ENCODE peak calls at places on chromosomes 11 and 22, in five cellular contexts. One of them, this sample, is unnamed.

GRCh38 chr11:46063138-46063537 is 58.1 kb downstream of the PHF21A start:
- ATAC-seq in GM12878: no peak
- ATAC-seq in K562: no peak
- ATAC-seq in Panc1: no peak
- ATAC-seq in HCT116: no peak
- ATAC-seq in this sample: no peak

GRCh38 chr22:49960967-49961600 is 512 bp downstream of the PIM3 start:
- ATAC-seq in GM12878: peak; percentile 4
- ATAC-seq in Panc1: no peak
- ATAC-seq in K562: peak; percentile 5
- ATAC-seq in HCT116: no peak
- ATAC-seq in this sample: no peak

GRCh38 chr11:10561043-10561818 is 7.2 kb downstream of the LYVE1 start:
- ATAC-seq in Panc1: peak; percentile 35
- ATAC-seq in HCT116: peak; percentile 80
- ATAC-seq in GM12878: no peak
- ATAC-seq in K562: no peak
- ATAC-seq in this sample: no peak

GRCh38 chr11:128582496-128583366 is 4.6 kb downstream of the ETS1 start:
- ATAC-seq in HCT116: peak; percentile 65
- ATAC-seq in K562: no peak
- ATAC-seq in Panc1: no peak
- ATAC-seq in GM12878: no peak
- ATAC-seq in this sample: no peak

GRCh38 chr11:3196161-3197043 is 22.2 kb downstream of the MRGPRG start:
- ATAC-seq in K562: no peak
- ATAC-seq in GM12878: no peak
- ATAC-seq in Panc1: peak; percentile 13
- ATAC-seq in HCT116: no peak
- ATAC-seq in this sample: no peak

GRCh38 chr11:47668665-47669064 is 26.3 kb upstream of the MTCH2 start:
- ATAC-seq in GM12878: no peak
- ATAC-seq in HCT116: no peak
- ATAC-seq in Panc1: no peak
- ATAC-seq in K562: no peak
- ATAC-seq in this sample: no peak

GRCh38 chr22:21074092-21074715 is 28.5 kb downstream of the LRRC74B start:
- ATAC-seq in Panc1: peak; percentile 87
- ATAC-seq in GM12878: no peak
- ATAC-seq in HCT116: peak; percentile 75
- ATAC-seq in K562: peak; percentile 46
- ATAC-seq in this sample: peak; percentile 41

GRCh38 chr22:49943771-49944398 is 16.7 kb upstream of the PIM3 start:
- ATAC-seq in Panc1: peak; percentile 18
- ATAC-seq in HCT116: no peak
- ATAC-seq in GM12878: peak; percentile 52
- ATAC-seq in K562: no peak
- ATAC-seq in this sample: no peak

GRCh38 chr11:586376-587316 is 10.4 kb downstream of the PHRF1 start:
- ATAC-seq in K562: no peak
- ATAC-seq in Panc1: peak; percentile 25
- ATAC-seq in GM12878: no peak
- ATAC-seq in HCT116: no peak
- ATAC-seq in this sample: no peak

GRCh38 chr11:19686234-19686633 is 26.4 kb upstream of the NAV2 start:
- ATAC-seq in Panc1: no peak
- ATAC-seq in GM12878: no peak
- ATAC-seq in K562: no peak
- ATAC-seq in HCT116: no peak
- ATAC-seq in this sample: no peak

GRCh38 chr22:19106886-19107729 is 15.1 kb downstream of the DGCR2 start:
- ATAC-seq in K562: no peak
- ATAC-seq in HCT116: no peak
- ATAC-seq in GM12878: no peak
- ATAC-seq in Panc1: no peak
- ATAC-seq in this sample: no peak

GRCh38 chr11:46472662-46472994 is 81.1 kb upstream of the CHRM4 start:
- ATAC-seq in K562: peak; percentile 71
- ATAC-seq in HCT116: peak; percentile 76
- ATAC-seq in Panc1: peak; percentile 12
- ATAC-seq in GM12878: no peak
- ATAC-seq in this sample: no peak

GRCh38 chr11:79274636-79275315 is 166.1 kb downstream of the TENM4 start:
- ATAC-seq in GM12878: no peak
- ATAC-seq in Panc1: no peak
- ATAC-seq in HCT116: no peak
- ATAC-seq in K562: no peak
- ATAC-seq in this sample: no peak

GRCh38 chr11:73972620-73973449 is 9.8 kb downstream of the UCP2 start:
- ATAC-seq in GM12878: peak; percentile 5
- ATAC-seq in K562: peak; percentile 11
- ATAC-seq in Panc1: peak; percentile 23
- ATAC-seq in HCT116: peak; percentile 26
- ATAC-seq in this sample: no peak

GRCh38 chr11:76577921-76578654 is 92.5 kb downstream of the LRRC32 start:
- ATAC-seq in HCT116: no peak
- ATAC-seq in GM12878: no peak
- ATAC-seq in Panc1: no peak
- ATAC-seq in K562: no peak
- ATAC-seq in this sample: no peak

GRCh38 chr11:35235944-35236666 is 97.1 kb downstream of the CD44 start:
- ATAC-seq in Panc1: no peak
- ATAC-seq in HCT116: peak; percentile 51
- ATAC-seq in GM12878: no peak
- ATAC-seq in K562: no peak
- ATAC-seq in this sample: no peak

GRCh38 chr22:37552560-37553163 is 7.6 kb upstream of the CDC42EP1 start:
- ATAC-seq in HCT116: peak; percentile 31
- ATAC-seq in Panc1: no peak
- ATAC-seq in GM12878: no peak
- ATAC-seq in K562: peak; percentile 96
- ATAC-seq in this sample: peak; percentile 45

GRCh38 chr11:69939551-69940245 is 120.5 kb upstream of the FGF3 start:
- ATAC-seq in HCT116: no peak
- ATAC-seq in GM12878: no peak
- ATAC-seq in Panc1: peak; percentile 44
- ATAC-seq in K562: no peak
- ATAC-seq in this sample: peak; percentile 52

GRCh38 chr11:102109896-102110760 is at the start of gene YAP1:
- ATAC-seq in HCT116: peak; percentile 56
- ATAC-seq in GM12878: peak; percentile 90
- ATAC-seq in K562: peak; percentile 94
- ATAC-seq in Panc1: peak; percentile 81
- ATAC-seq in this sample: peak; percentile 94

GRCh38 chr11:17747131-17747955 is 12.8 kb downstream of the KCNC1 start:
- ATAC-seq in HCT116: no peak
- ATAC-seq in Panc1: no peak
- ATAC-seq in GM12878: no peak
- ATAC-seq in K562: no peak
- ATAC-seq in this sample: no peak

GRCh38 chr22:50403701-50404101 is 60.6 kb downstream of the PPP6R2 start:
- ATAC-seq in HCT116: no peak
- ATAC-seq in Panc1: no peak
- ATAC-seq in GM12878: no peak
- ATAC-seq in K562: no peak
- ATAC-seq in this sample: no peak

GRCh38 chr22:20803696-20804324 is 29.9 kb downstream of the SERPIND1 start:
- ATAC-seq in Panc1: peak; percentile 74
- ATAC-seq in GM12878: peak; percentile 49
- ATAC-seq in K562: peak; percentile 89
- ATAC-seq in HCT116: peak; percentile 81
- ATAC-seq in this sample: no peak

GRCh38 chr11:120068114-120068573 is 69.8 kb downstream of the TRIM29 start:
- ATAC-seq in K562: peak; percentile 29
- ATAC-seq in HCT116: no peak
- ATAC-seq in Panc1: no peak
- ATAC-seq in GM12878: peak; percentile 69
- ATAC-seq in this sample: no peak

GRCh38 chr11:10454902-10455631 is at the start of gene AMPD3:
- ATAC-seq in Panc1: peak; percentile 72
- ATAC-seq in HCT116: peak; percentile 74
- ATAC-seq in K562: peak; percentile 72
- ATAC-seq in GM12878: peak; percentile 45
- ATAC-seq in this sample: peak; percentile 87

GRCh38 chr11:84105148-84105547 is 819.0 kb upstream of the CCDC90B start:
- ATAC-seq in GM12878: no peak
- ATAC-seq in HCT116: no peak
- ATAC-seq in Panc1: no peak
- ATAC-seq in K562: no peak
- ATAC-seq in this sample: no peak

GRCh38 chr11:81915045-81915444 is 818.6 kb downstream of the FAM181B start:
- ATAC-seq in Panc1: no peak
- ATAC-seq in K562: no peak
- ATAC-seq in HCT116: no peak
- ATAC-seq in GM12878: no peak
- ATAC-seq in this sample: no peak

GRCh38 chr11:134033696-134034491 is 35.0 kb upstream of the JAM3 start:
- ATAC-seq in HCT116: peak; percentile 78
- ATAC-seq in GM12878: peak; percentile 74
- ATAC-seq in Panc1: peak; percentile 75
- ATAC-seq in K562: peak; percentile 87
- ATAC-seq in this sample: peak; percentile 90

GRCh38 chr11:123494195-123495050 is 64.4 kb downstream of the GRAMD1B start:
- ATAC-seq in Panc1: peak; percentile 10
- ATAC-seq in HCT116: peak; percentile 33
- ATAC-seq in GM12878: no peak
- ATAC-seq in K562: no peak
- ATAC-seq in this sample: no peak

GRCh38 chr11:133778161-133778560 is 67.2 kb downstream of the SPATA19 start:
- ATAC-seq in K562: no peak
- ATAC-seq in GM12878: no peak
- ATAC-seq in Panc1: no peak
- ATAC-seq in HCT116: no peak
- ATAC-seq in this sample: no peak

GRCh38 chr11:5384335-5384734 is 723 bp downstream of the OR51M1 start:
- ATAC-seq in HCT116: no peak
- ATAC-seq in Panc1: no peak
- ATAC-seq in GM12878: no peak
- ATAC-seq in K562: peak; percentile 30
- ATAC-seq in this sample: no peak

GRCh38 chr22:37616205-37617083 is 7.8 kb downstream of the GGA1 start:
- ATAC-seq in Panc1: peak; percentile 32
- ATAC-seq in GM12878: peak; percentile 27
- ATAC-seq in HCT116: no peak
- ATAC-seq in K562: no peak
- ATAC-seq in this sample: no peak

GRCh38 chr22:38924197-38924952 is 33.0 kb upstream of the APOBEC3A start:
- ATAC-seq in Panc1: peak; percentile 71
- ATAC-seq in GM12878: no peak
- ATAC-seq in HCT116: peak; percentile 54
- ATAC-seq in K562: peak; percentile 47
- ATAC-seq in this sample: peak; percentile 67

GRCh38 chr22:38923463-38924196 is 33.8 kb upstream of the APOBEC3A start:
- ATAC-seq in HCT116: peak; percentile 87
- ATAC-seq in K562: peak; percentile 95
- ATAC-seq in GM12878: no peak
- ATAC-seq in Panc1: peak; percentile 84
- ATAC-seq in this sample: peak; percentile 97

GRCh38 chr22:38930512-38930911 is 26.9 kb upstream of the APOBEC3A start:
- ATAC-seq in Panc1: no peak
- ATAC-seq in HCT116: no peak
- ATAC-seq in GM12878: no peak
- ATAC-seq in K562: no peak
- ATAC-seq in this sample: no peak

GRCh38 chr22:38925571-38926041 is 31.8 kb upstream of the APOBEC3A start:
- ATAC-seq in Panc1: no peak
- ATAC-seq in K562: no peak
- ATAC-seq in HCT116: no peak
- ATAC-seq in GM12878: no peak
- ATAC-seq in this sample: no peak

DNA sequence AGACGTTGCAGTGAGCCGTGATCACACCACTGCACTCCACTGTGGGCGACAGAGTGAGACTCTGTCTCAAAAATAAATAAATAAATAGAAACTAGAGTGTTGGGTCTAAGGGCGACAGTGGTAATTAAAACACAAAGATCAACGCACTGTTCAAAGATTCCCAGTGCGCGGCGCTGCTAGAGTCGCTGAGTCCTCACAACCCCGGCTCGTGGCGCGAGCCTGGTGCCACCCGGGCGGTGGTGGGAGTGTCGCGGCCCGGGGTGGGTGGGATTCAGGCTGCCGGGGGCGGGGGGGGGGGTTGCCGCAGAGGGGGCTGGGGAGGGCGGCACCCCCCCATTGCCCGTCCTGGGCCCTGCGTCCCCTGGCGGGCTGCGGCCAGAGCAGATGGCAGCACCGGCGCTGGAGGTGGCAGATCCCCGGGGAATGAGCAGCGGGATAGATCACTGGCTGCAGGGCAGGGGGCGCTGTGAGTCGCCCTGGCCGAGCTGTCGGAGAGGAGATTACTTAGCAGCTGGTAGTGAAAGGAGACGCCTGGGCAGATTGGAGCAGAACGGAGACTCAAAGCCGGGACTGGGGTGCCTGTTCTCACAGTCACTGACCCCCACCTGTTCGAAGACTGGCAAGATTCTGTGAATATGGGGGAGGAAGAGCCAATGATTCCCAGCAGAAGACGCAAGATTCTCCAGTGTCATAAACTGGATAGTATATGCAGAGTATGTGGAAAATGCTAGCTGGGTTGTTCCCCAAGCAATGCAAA is 30.2 kb upstream of the APOBEC3A start:
- ATAC-seq in Panc1: peak; percentile 93
- ATAC-seq in K562: peak; percentile 66
- ATAC-seq in HCT116: peak; percentile 75
- ATAC-seq in GM12878: peak; percentile 96
- ATAC-seq in this sample: peak; percentile 66
- TF ChIP-seq POLR2AphosphoS5 in Panc1: no peak
- TF ChIP-seq POLR2AphosphoS5 in K562: no peak
- TF ChIP-seq POLR2AphosphoS5 in HCT116: peak; percentile 36
- TF ChIP-seq POLR2AphosphoS5 in GM12878: no peak
- TF ChIP-seq POLR2AphosphoS5 in this sample: no peak

GRCh38 chr22:30325065-30325720 is 1.5 kb downstream of the TBC1D10A start:
- ATAC-seq in K562: no peak
- ATAC-seq in HCT116: no peak
- ATAC-seq in GM12878: no peak
- ATAC-seq in Panc1: peak; percentile 27
- ATAC-seq in this sample: peak; percentile 59
- TF ChIP-seq CTCF in K562: no peak
- TF ChIP-seq CTCF in HCT116: no peak
- TF ChIP-seq CTCF in GM12878: no peak
- TF ChIP-seq CTCF in Panc1: no peak
- TF ChIP-seq CTCF in this sample: no peak

GRCh38 chr11:36376888-36377758 is 81.0 kb downstream of the PRR5L start:
- ATAC-seq in Panc1: peak; percentile 79
- ATAC-seq in GM12878: peak; percentile 72
- ATAC-seq in HCT116: no peak
- ATAC-seq in K562: peak; percentile 36
- ATAC-seq in this sample: peak; percentile 56
- TF ChIP-seq POLR2AphosphoS5 in Panc1: no peak
- TF ChIP-seq POLR2AphosphoS5 in GM12878: no peak
- TF ChIP-seq POLR2AphosphoS5 in HCT116: no peak
- TF ChIP-seq POLR2AphosphoS5 in K562: no peak
- TF ChIP-seq POLR2AphosphoS5 in this sample: no peak

GRCh38 chr11:41659990-41660389 is 200.5 kb upstream of the LRRC4C start:
- ATAC-seq in K562: no peak
- ATAC-seq in GM12878: no peak
- ATAC-seq in HCT116: no peak
- ATAC-seq in Panc1: peak; percentile 58
- ATAC-seq in this sample: no peak

GRCh38 chr11:41665633-41666032 is 206.2 kb upstream of the LRRC4C start:
- ATAC-seq in Panc1: no peak
- ATAC-seq in GM12878: no peak
- ATAC-seq in HCT116: no peak
- ATAC-seq in K562: no peak
- ATAC-seq in this sample: no peak

GRCh38 chr11:41660585-41660984 is 201.1 kb upstream of the LRRC4C start:
- ATAC-seq in HCT116: no peak
- ATAC-seq in K562: no peak
- ATAC-seq in Panc1: no peak
- ATAC-seq in GM12878: peak; percentile 36
- ATAC-seq in this sample: no peak
- TF ChIP-seq CTCF in HCT116: no peak
- TF ChIP-seq CTCF in K562: no peak
- TF ChIP-seq CTCF in Panc1: peak; percentile 56
- TF ChIP-seq CTCF in GM12878: peak; percentile 13
- TF ChIP-seq CTCF in this sample: no peak

This sample was measured in gastroesophageal sphincter.